ENCODE peak calls at places on chromosomes 13 and 19, in four cellular contexts. H, V, Z and F are unnamed samples.

GRCh38 chr13:64206430-64207225 is 2791.0 kb upstream of the PCDH20 start:
- DNase-seq in H (no peak), V (no peak), Z (no peak), F (no peak)

GRCh38 chr19:43430142-43430710 is 15.5 kb downstream of the TEX101 start:
- DNase-seq in H (no peak), V (no peak), Z (no peak), F (no peak)

GRCh38 chr13:99677388-99677951 is 176.2 kb downstream of the TM9SF2 start:
- DNase-seq in H (no peak), V (no peak), Z (no peak), F (peak)

GRCh38 chr19:55384576-55385235 is 614 bp upstream of the TMEM238 start:
- DNase-seq in H (peak), V (peak), Z (no peak), F (peak)

GRCh38 chr13:103903790-103904189 is 837.6 kb upstream of the SLC10A2 start:
- DNase-seq in H (no peak), V (no peak), Z (no peak), F (no peak)

GRCh38 chr19:11485245-11485837 is 4.5 kb upstream of the ELAVL3 start:
- DNase-seq in H (peak), V (no peak), Z (no peak), F (peak)

GRCh38 chr13:113771709-113772331 is 12.8 kb downstream of the TMEM255B start:
- DNase-seq in H (no peak), V (no peak), Z (no peak), F (no peak)

GRCh38 chr13:113880651-113881611 is 17.1 kb upstream of the GAS6 start:
- DNase-seq in H (no peak), V (no peak), Z (no peak), F (no peak)

GRCh38 chr19:2424686-2425621 is 2.4 kb downstream of the TIMM13 start:
- DNase-seq in H (no peak), V (peak), Z (no peak), F (peak)

GRCh38 chr19:55406091-55406868 is 1.3 kb downstream of the UBE2S start:
- DNase-seq in H (no peak), V (no peak), Z (no peak), F (no peak)

GRCh38 chr19:9819590-9819898 is 665 bp upstream of the FBXL12 start:
- DNase-seq in H (peak), V (no peak), Z (no peak), F (no peak)

GRCh38 chr13:32426981-32427851 is 714 bp downstream of the N4BP2L1 start:
- DNase-seq in H (no peak), V (peak), Z (no peak), F (peak)

GRCh38 chr19:49461656-49462055 is 8.6 kb downstream of the ALDH16A1 start:
- DNase-seq in H (no peak), V (no peak), Z (no peak), F (no peak)

GRCh38 chr13:88281846-88282245 is 610.7 kb downstream of the SLITRK5 start:
- DNase-seq in H (no peak), V (no peak), Z (no peak), F (no peak)

GRCh38 chr13:52846567-52847321 is 1.7 kb downstream of the PCDH8 start:
- DNase-seq in H (no peak), V (peak), Z (no peak), F (peak)

GRCh38 chr13:30143671-30144400 is 163.5 kb downstream of the KATNAL1 start:
- DNase-seq in H (no peak), V (no peak), Z (no peak), F (no peak)

GRCh38 chr19:42323852-42324654 is 1.4 kb upstream of the MEGF8 start:
- DNase-seq in H (no peak), V (peak), Z (no peak), F (peak)

GRCh38 chr19:45766919-45767346 is 2.1 kb downstream of the SIX5 start:
- DNase-seq in H (no peak), V (peak), Z (no peak), F (no peak)

GRCh38 chr13:99605417-99606321 is 104.4 kb downstream of the TM9SF2 start:
- DNase-seq in H (peak), V (peak), Z (no peak), F (peak)

GRCh38 chr19:19263886-19264487 is 9.1 kb downstream of the TM6SF2 start:
- DNase-seq in H (no peak), V (no peak), Z (no peak), F (no peak)

GRCh38 chr13:35983206-35983605 is 148.0 kb downstream of the DCLK1 start:
- DNase-seq in H (no peak), V (no peak), Z (no peak), F (no peak)

GRCh38 chr13:111034811-111035210 is 80.3 kb upstream of the ARHGEF7 start:
- DNase-seq in H (no peak), V (no peak), Z (no peak), F (no peak)

GRCh38 chr13:45564108-45564507 is 51.4 kb downstream of the ERICH6B start:
- DNase-seq in H (no peak), V (no peak), Z (no peak), F (no peak)

GRCh38 chr13:31824705-31825512 is 85.6 kb downstream of the RXFP2 start:
- DNase-seq in H (no peak), V (no peak), Z (peak), F (no peak)

GRCh38 chr13:38657191-38657590 is 29.7 kb upstream of the FREM2 start:
- DNase-seq in H (no peak), V (no peak), Z (no peak), F (no peak)

GRCh38 chr19:51621178-51621577 is 9.0 kb downstream of the SIGLEC5 start:
- DNase-seq in H (no peak), V (no peak), Z (peak), F (no peak)

GRCh38 chr19:32168111-32168510 is 177.3 kb upstream of the ZNF507 start:
- DNase-seq in H (no peak), V (no peak), Z (no peak), F (no peak)

GRCh38 chr13:36601186-36601585 is 72.6 kb upstream of the SERTM1 start:
- DNase-seq in H (no peak), V (no peak), Z (no peak), F (no peak)

GRCh38 chr13:99969934-99970760 is 1.4 kb downstream of the ZIC5 start:
- DNase-seq in H (peak), V (peak), Z (no peak), F (no peak)

GRCh38 chr19:45847661-45848060 is 15.3 kb downstream of the SYMPK start:
- DNase-seq in H (no peak), V (no peak), Z (no peak), F (no peak)

GRCh38 chr19:3910105-3910504 is 22.8 kb upstream of the NMRK2 start:
- DNase-seq in H (no peak), V (no peak), Z (no peak), F (no peak)

GRCh38 chr19:52248256-52248655 is 21.1 kb upstream of the ZNF766 start:
- DNase-seq in H (no peak), V (peak), Z (no peak), F (peak)

GRCh38 chr19:31610036-31610435 is 260.8 kb upstream of the TSHZ3 start:
- DNase-seq in H (no peak), V (no peak), Z (no peak), F (no peak)

GRCh38 chr19:33865306-33865705 is 68.6 kb downstream of the KCTD15 start:
- DNase-seq in H (no peak), V (no peak), Z (no peak), F (no peak)

DNA sequence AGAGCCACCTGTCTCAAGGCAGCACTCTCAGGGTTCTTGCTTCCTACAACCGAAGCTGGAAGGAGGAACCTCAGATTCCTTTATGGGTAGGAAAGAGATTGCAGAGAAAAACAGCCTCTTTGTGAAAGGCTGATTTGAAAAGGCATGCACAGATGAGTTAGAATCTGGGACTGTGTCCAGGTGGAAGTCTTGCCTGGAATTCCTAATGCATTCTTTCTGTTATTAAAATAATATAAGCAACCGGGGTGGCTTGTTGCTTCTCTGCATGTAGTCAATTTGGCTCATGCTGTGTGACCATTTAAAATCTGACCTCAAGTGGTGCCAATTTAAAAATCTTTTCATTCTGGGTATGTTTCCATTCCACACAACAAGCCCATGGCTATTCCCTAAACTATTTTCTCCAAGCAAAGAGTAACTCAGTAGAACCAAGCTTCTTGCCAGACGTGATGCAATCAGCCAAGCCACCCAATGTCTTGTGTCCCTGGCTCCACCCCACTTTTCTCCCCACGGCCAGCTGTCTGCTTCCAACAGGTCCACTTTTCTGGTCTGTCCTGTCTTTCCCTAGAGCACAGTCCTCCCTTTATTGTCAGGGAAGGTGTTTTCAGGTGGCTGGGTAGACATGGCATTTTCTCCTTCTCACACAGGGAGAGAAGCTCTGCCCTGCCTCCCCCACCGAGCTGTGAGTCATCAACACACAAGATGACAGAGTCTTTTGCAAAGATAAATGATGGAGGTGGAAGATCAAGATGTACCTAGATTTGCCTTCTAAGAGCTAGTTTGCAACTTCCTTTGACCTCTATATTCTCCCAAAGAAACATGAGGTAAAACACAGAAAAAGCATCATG is 394.3 kb downstream of the FOXO1 start:
- DNase-seq in H (no peak), V (no peak), Z (no peak), F (no peak)
- H2AFZ ChIP-seq in H (no peak), V (no peak), Z (no peak), F (peak)

DNA sequence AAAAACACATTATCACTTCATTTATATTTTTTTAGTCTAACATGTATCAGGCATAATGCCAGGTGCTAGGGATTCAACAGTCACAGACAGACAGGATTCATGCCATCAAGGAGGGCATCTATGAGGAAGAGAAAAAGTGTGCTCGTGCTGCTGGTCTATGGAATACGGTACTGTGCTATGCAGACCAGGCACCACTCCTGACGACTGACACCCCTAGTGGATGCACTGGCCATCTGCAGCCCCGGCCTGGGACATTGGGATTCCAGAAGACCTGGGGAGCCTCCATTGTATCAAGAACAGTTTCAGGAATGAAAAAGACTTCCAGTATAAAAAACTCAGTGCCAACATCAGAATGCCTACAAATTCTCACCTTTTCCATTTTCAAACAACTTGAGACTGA is 94.0 kb downstream of the KLF12 start:
- DNase-seq in H (peak), V (peak), Z (no peak), F (peak)
- TF ChIP-seq NRF1 in H (no peak), V (no peak), Z (no peak), F (no peak)

DNA sequence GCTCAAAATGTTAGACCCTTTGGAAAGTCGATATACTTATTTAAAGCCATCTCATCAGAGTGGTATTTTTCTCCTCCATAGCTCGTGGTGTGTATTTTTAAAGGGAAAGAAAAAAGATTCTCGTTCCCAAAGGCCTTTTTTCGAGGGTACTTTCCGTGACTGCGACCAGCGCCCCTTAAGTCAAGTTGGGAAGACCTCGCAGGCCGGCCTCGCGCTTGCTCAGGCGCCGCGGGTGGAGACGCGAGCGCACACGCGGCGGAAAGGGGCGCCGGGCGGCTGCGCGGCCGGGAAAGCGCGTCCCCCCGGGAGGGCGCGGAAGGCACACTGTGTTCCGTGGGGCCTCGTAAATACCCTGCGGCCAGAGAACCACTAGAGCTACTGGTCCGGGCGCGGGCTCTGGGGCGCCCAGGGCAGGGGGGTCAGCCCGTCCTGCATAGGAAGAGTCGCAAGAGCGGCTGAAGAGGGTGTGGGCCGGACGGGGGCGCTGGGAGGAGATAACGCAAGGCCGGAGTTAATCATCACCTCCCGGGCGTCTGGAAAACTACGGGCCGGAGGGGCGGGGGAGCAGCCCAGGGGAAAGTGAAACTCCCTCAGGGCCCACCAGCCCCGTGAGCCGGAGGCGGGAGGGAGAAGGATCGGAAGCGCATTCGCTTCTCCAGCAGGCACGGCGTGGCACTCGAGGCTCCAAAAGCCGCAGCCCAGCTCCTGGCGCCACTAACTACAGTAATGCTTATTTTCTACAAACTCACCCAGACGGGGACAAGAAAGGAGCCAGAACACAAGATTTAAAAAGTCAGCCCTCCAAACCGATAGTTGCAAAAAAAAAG is 1.2 kb upstream of the WBP4 start:
- DNase-seq in H (peak), V (peak), Z (peak), F (peak)
- H2AFZ ChIP-seq in H (peak), V (peak), Z (peak), F (peak)

GRCh38 chr13:27793377-27794074 is 1.2 kb downstream of the GSX1 start:
- DNase-seq in H (no peak), V (peak), Z (no peak), F (no peak)
- TF ChIP-seq NRF1 in H (no peak), V (no peak), Z (no peak), F (no peak)

GRCh38 chr13:34816543-34816942 is 125.5 kb upstream of the NBEA start:
- DNase-seq in H (no peak), V (no peak), Z (no peak), F (no peak)

GRCh38 chr13:34810996-34811395 is 131.1 kb upstream of the NBEA start:
- DNase-seq in H (no peak), V (no peak), Z (no peak), F (no peak)

GRCh38 chr13:34817246-34817645 is 124.8 kb upstream of the NBEA start:
- DNase-seq in H (no peak), V (no peak), Z (no peak), F (no peak)

DNA sequence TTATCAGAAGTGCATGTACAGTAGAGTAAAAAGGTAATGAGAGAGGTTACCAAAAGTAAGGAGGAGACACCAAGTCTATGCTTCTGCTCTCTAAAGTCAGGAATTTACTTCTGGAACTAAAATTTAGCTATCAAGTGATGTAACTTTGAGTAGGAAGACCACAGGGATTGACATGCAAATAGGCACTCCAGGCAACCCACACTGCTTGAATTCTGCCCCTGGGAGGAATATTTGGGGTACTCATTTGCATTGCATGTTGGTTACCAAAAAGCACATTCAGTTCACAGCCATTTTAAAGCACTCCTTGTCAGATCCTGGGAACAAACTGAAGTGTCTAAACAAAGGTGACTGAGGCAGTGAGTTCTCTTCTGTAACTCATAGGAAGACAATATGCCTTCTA is 126.0 kb upstream of the NBEA start:
- DNase-seq in H (no peak), V (no peak), Z (no peak), F (no peak)
- H2AFZ ChIP-seq in H (no peak), V (peak), Z (no peak), F (no peak)